ENCODE peak calls at places on chromosomes 11 and 22, in seven cellular contexts. G is amygdala; E is stomach; U is GM12865; B is activated effector memory CD4-positive, alpha-beta T cell treated with anti-CD3 and anti-CD28 coated beads, Interleukin-2, amount 50 U/mL, for 16 hours; Z is NT2/D1; O is NCI-H510A. L is an unnamed sample.

GRCh38 chr11:114059278-114059983 is at the start of gene ZBTB16:
- DNase-seq in G (peak), E (peak), U (no peak), B (peak), Z (peak), O (no peak), L (peak)

GRCh38 chr22:25563757-25564319 is 637 bp upstream of the GRK3 start:
- DNase-seq in G (no peak), E (no peak), U (peak), B (peak), Z (no peak), O (no peak), L (no peak)

GRCh38 chr11:87473174-87473573 is 435.4 kb downstream of the TMEM135 start:
- DNase-seq in G (peak), E (no peak), U (no peak), B (no peak), Z (no peak), O (no peak), L (no peak)

GRCh38 chr11:102513869-102514268 is 16.7 kb downstream of the MMP7 start:
- DNase-seq in G (no peak), E (no peak), U (no peak), B (no peak), Z (no peak), O (no peak), L (no peak)

GRCh38 chr11:75938543-75938942 is 123.5 kb downstream of the UVRAG start:
- DNase-seq in G (no peak), E (no peak), U (no peak), B (no peak), Z (no peak), O (no peak), L (no peak)

GRCh38 chr22:19984201-19984753 is 32.3 kb downstream of the ARVCF start:
- DNase-seq in G (no peak), E (no peak), U (peak), B (no peak), Z (no peak), O (no peak), L (no peak)

GRCh38 chr22:19488884-19489843 is 9.4 kb downstream of the CDC45 start:
- DNase-seq in G (no peak), E (no peak), U (no peak), B (peak), Z (no peak), O (no peak), L (no peak)

GRCh38 chr11:118953265-118953664 is 2.8 kb upstream of the UPK2 start:
- DNase-seq in G (peak), E (no peak), U (peak), B (no peak), Z (peak), O (peak), L (no peak)

GRCh38 chr11:34480339-34480738 is 33.3 kb downstream of the ELF5 start:
- DNase-seq in G (no peak), E (no peak), U (no peak), B (no peak), Z (no peak), O (no peak), L (no peak)

GRCh38 chr11:114774599-114775365 is 96.5 kb downstream of the NXPE2 start:
- DNase-seq in G (peak), E (peak), U (peak), B (no peak), Z (peak), O (peak), L (no peak)

GRCh38 chr22:40345271-40345670 is 1.0 kb upstream of the ADSL start:
- DNase-seq in G (no peak), E (no peak), U (peak), B (peak), Z (no peak), O (no peak), L (no peak)